ENCODE peak calls at places on chromosomes 1 and 21, in six cellular contexts. K is NCI-H1092, A is MCF 10A, D is progenitor cell of endocrine pancreas, I is ovary, W is DMS 273 treated with DMSO at 0.1 percent for 48 hours. U is an unnamed sample.

GRCh38 chr1:24749886-24750285 is 4.6 kb downstream of the CLIC4 start:
- DNase-seq in I (no peak), D (no peak), K (no peak), W (no peak), A (no peak), U (no peak)

GRCh38 chr1:231866392-231867331 is 240.1 kb downstream of the DISC1 start:
- DNase-seq in W (peak; percentile 39), K (peak; percentile 46), D (peak; percentile 47), I (peak; percentile 70), A (peak; percentile 89), U (peak; percentile 43)

GRCh38 chr1:115258302-115258866 is 79.7 kb downstream of the NGF start:
- DNase-seq in D (no peak), A (peak; percentile 43), K (no peak), I (no peak), W (no peak), U (peak; percentile 41)

GRCh38 chr1:31502926-31503511 is 73.3 kb upstream of the TINAGL1 start:
- DNase-seq in K (no peak), D (no peak), I (no peak), A (no peak), W (no peak), U (no peak)

GRCh38 chr1:235644693-235645305 is 4.8 kb downstream of the GNG4 start:
- DNase-seq in I (no peak), W (no peak), K (no peak), D (no peak), A (no peak), U (no peak)

GRCh38 chr21:44439211-44439600 is 16.1 kb upstream of the LRRC3 start:
- DNase-seq in D (no peak), K (no peak), W (no peak), I (peak; percentile 18), A (no peak), U (no peak)

GRCh38 chr1:57117753-57118152 is 151.9 kb upstream of the C8B start:
- DNase-seq in I (no peak), K (no peak), A (no peak), W (no peak), D (no peak), U (no peak)

GRCh38 chr1:36095760-36096405 is 7.2 kb downstream of the ADPRS start:
- DNase-seq in K (no peak), A (no peak), W (no peak), D (no peak), I (no peak), U (no peak)

GRCh38 chr1:51792864-51793263 is 85.7 kb downstream of the NRDC start:
- DNase-seq in W (no peak), D (no peak), I (no peak), K (no peak), A (no peak), U (peak; percentile 95)

GRCh38 chr1:246836169-246836568 is 95.6 kb downstream of the AHCTF1 start:
- DNase-seq in A (peak; percentile 51), D (no peak), K (no peak), I (no peak), W (peak; percentile 47), U (no peak)

GRCh38 chr1:223547316-223548114 is 118.0 kb downstream of the CAPN8 start:
- DNase-seq in I (no peak), W (no peak), A (no peak), D (no peak), K (no peak), U (no peak)

GRCh38 chr1:186559601-186560116 is 98.7 kb upstream of the PDC start:
- DNase-seq in W (no peak), D (no peak), A (peak; percentile 88), I (no peak), K (no peak), U (no peak)

GRCh38 chr1:8939362-8939995 is 6.2 kb upstream of the CA6 start:
- DNase-seq in K (no peak), I (no peak), D (no peak), A (peak; percentile 63), W (no peak), U (peak; percentile 54)

GRCh38 chr21:27219068-27219467 is 252.2 kb upstream of the ADAMTS5 start:
- DNase-seq in W (no peak), I (no peak), A (peak; percentile 82), K (no peak), D (no peak), U (peak; percentile 12)

GRCh38 chr1:6136516-6137220 is 43.5 kb downstream of the CHD5 start:
- DNase-seq in W (no peak), I (no peak), D (no peak), A (no peak), K (no peak), U (no peak)

GRCh38 chr1:26287033-26287711 is 7.3 kb downstream of the SH3BGRL3 start:
- DNase-seq in D (no peak), A (no peak), K (no peak), W (peak; percentile 45), I (no peak), U (no peak)

U was measured in renal cortical epithelial cell.